ENCODE peak calls at places on chromosomes 16 and 17, in six cellular contexts. G is lower leg skin, Q is testis, T is stomach, L is heart left ventricle, B is tibial nerve. A is an unnamed sample.
A peak's percentile ranks its signal among the peaks of the same experiment; 100 is the strongest.

GRCh38 chr17:39754161-39754957 is 16.6 kb downstream of the GRB7 start:
- DNase-seq in G (peak; percentile 98), Q (peak; percentile 90), T (peak; percentile 96), L (peak; percentile 95), B (peak; percentile 76), A (peak; percentile 84)

GRCh38 chr16:65846210-65846602 is 520.3 kb upstream of the CDH5 start:
- DNase-seq in G (peak; percentile 46), Q (no peak), T (no peak), L (no peak), B (no peak), A (no peak)

GRCh38 chr17:43826206-43826605 is 6.7 kb downstream of the MPP3 start:
- DNase-seq in G (no peak), Q (no peak), T (no peak), L (no peak), B (no peak), A (no peak)

GRCh38 chr17:49845210-49845782 is 2.6 kb downstream of the TAC4 start:
- DNase-seq in G (no peak), Q (peak; percentile 50), T (no peak), L (peak; percentile 86), B (no peak), A (no peak)

GRCh38 chr16:72221216-72221995 is 49.5 kb upstream of the PMFBP1 start:
- DNase-seq in G (no peak), Q (no peak), T (no peak), L (no peak), B (no peak), A (no peak)

GRCh38 chr16:74748710-74749073 is 25.9 kb downstream of the FA2H start:
- DNase-seq in G (no peak), Q (no peak), T (no peak), L (no peak), B (no peak), A (no peak)

GRCh38 chr16:50598256-50598894 is 50.2 kb downstream of the NKD1 start:
- DNase-seq in G (no peak), Q (no peak), T (peak; percentile 61), L (peak; percentile 90), B (no peak), A (no peak)

GRCh38 chr16:473046-474043 is 47.9 kb downstream of the RAB11FIP3 start:
- DNase-seq in G (no peak), Q (no peak), T (no peak), L (no peak), B (no peak), A (no peak)

GRCh38 chr17:77281904-77282367 is 141.2 kb downstream of the SEC14L1 start:
- DNase-seq in G (no peak), Q (no peak), T (peak; percentile 65), L (no peak), B (no peak), A (no peak)

GRCh38 chr17:42296012-42296411 is 7.7 kb downstream of the STAT5A start:
- DNase-seq in G (no peak), Q (no peak), T (no peak), L (no peak), B (no peak), A (no peak)

GRCh38 chr16:11612110-11612981 is 25.6 kb upstream of the LITAF start:
- DNase-seq in G (no peak), Q (peak; percentile 23), T (peak; percentile 90), L (peak; percentile 46), B (no peak), A (no peak)

GRCh38 chr16:11916524-11917285 is 949 bp upstream of the GSPT1 start:
- DNase-seq in G (no peak), Q (no peak), T (peak; percentile 60), L (no peak), B (no peak), A (no peak)

GRCh38 chr17:7916799-7917198 is 710 bp upstream of the RNF227 start:
- DNase-seq in G (no peak), Q (no peak), T (no peak), L (no peak), B (no peak), A (peak; percentile 48)

GRCh38 chr16:25713785-25714570 is 22.2 kb downstream of the HS3ST4 start:
- DNase-seq in G (no peak), Q (no peak), T (no peak), L (no peak), B (no peak), A (no peak)

GRCh38 chr17:48483471-48484131 is 47.2 kb downstream of the HOXB1 start:
- DNase-seq in G (no peak), Q (no peak), T (no peak), L (peak; percentile 31), B (no peak), A (no peak)

GRCh38 chr17:50467114-50467854 is 1.4 kb downstream of the CHAD start:
- DNase-seq in G (no peak), Q (no peak), T (no peak), L (no peak), B (no peak), A (no peak)

GRCh38 chr17:28240688-28241340 is 78.2 kb upstream of the TMEM97 start:
- DNase-seq in G (no peak), Q (no peak), T (no peak), L (no peak), B (no peak), A (no peak)

GRCh38 chr17:2996208-2996855 is 67.1 kb downstream of the OR1D5 start:
- DNase-seq in G (no peak), Q (no peak), T (peak; percentile 67), L (no peak), B (peak; percentile 61), A (no peak)

GRCh38 chr16:75265911-75266701 is 14.7 kb upstream of the BCAR1 start:
- DNase-seq in G (peak; percentile 94), Q (peak; percentile 81), T (peak; percentile 89), L (peak; percentile 73), B (no peak), A (peak; percentile 84)

GRCh38 chr16:28609631-28610594 is at the start of gene SULT1A1:
- DNase-seq in G (peak; percentile 95), Q (peak; percentile 50), T (peak; percentile 92), L (peak; percentile 69), B (no peak), A (no peak)

GRCh38 chr16:27406729-27407128 is 4.8 kb downstream of the IL21R start:
- DNase-seq in G (no peak), Q (no peak), T (no peak), L (no peak), B (no peak), A (no peak)

GRCh38 chr16:27408012-27408601 is 6.1 kb downstream of the IL21R start:
- DNase-seq in G (no peak), Q (no peak), T (no peak), L (no peak), B (no peak), A (no peak)

GRCh38 chr16:27405546-27406451 is 3.8 kb downstream of the IL21R start:
- DNase-seq in G (peak; percentile 79), Q (no peak), T (no peak), L (no peak), B (no peak), A (no peak)

GRCh38 chr16:27407158-27407557 is 5.2 kb downstream of the IL21R start:
- DNase-seq in G (no peak), Q (no peak), T (no peak), L (no peak), B (no peak), A (no peak)

DNA sequence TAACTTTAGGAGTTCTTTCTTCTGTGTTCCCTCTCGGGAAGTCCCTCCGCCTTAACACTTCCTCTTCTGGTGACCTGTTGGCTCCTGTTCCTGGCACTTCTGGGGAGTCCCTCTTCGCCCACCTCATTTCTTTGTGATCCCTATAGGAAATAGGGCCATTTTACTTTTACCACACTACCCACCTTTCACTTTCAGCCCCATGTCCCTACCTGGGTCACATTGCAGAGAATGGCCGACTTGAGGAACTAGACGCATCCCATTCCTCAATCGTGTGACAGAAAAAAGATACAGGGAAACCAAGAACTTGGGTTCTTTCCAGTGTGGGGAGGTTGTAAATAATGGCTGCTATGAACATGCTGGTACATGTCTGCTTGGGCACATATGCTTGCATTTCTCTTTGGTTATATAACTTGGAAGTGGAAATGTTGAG is 6.6 kb downstream of the IL21R start:
- DNase-seq in G (no peak), Q (no peak), T (no peak), L (no peak), B (no peak), A (no peak)
- TF ChIP-seq CTCF in G (no peak), Q (no peak), T (no peak), L (no peak), B (no peak), A (no peak)

GRCh38 chr16:84841787-84842300 is 22.1 kb downstream of the CRISPLD2 start:
- DNase-seq in G (no peak), Q (no peak), T (peak; percentile 85), L (no peak), B (no peak), A (no peak)
- H3K4me3 ChIP-seq in G (no peak overlapping the region), Q (no peak overlapping the region), T (peak overlapping the region; percentile 32), L (no peak overlapping the region), B (no peak overlapping the region), A (no peak overlapping the region)

DNA sequence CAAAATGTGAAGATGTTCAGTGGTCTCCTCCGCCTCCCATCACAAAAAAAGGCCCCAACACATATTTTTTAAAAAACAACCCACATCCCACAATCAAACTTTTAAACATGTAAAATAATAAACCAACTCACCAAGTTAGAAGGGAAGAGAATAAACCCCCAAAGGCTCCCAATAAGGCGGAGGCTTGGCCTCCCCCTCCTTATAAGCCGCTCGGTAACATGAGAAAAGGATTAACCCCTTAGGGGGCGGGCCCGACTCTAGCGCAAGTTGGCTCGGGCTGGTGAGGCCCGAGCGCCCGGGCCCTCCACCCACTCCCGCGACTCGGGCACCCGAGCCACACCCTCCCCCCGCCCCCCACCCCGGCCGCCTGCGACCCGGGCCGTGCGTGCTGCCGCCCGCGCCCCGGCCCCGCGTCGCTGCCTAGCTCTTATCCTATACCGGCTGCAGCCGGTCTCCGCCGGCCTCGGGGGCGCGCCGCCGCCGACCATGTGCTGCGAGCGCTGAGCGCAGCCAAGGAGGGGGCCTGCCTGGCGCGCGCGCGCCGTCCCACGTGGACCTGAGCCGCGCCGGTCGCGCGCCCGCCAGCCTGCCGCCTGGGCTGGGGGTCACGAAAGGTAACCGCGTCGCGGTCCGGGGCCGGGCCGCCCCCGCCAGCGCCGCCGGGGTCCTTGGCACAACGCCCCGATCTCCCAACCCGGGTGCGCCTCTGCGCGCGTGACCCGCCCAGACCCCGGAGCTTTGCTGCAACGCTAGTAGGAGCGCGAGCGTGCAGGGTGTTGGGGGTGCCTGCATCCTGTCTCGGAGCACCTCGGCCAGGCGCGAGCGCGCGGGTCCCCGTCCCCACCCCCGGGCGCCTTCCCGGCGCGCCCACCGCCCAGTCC is at the start of the genes ARSG and SLC16A6:
- DNase-seq in G (peak; percentile 87), Q (peak; percentile 81), T (peak; percentile 64), L (peak; percentile 59), B (peak; percentile 23), A (no peak)
- TF ChIP-seq POLR2A in G (no peak), Q (no peak), T (no peak), L (no peak), B (no peak), A (no peak)

GRCh38 chr16:69844441-69844840 is 82.3 kb downstream of the WWP2 start:
- DNase-seq in G (no peak), Q (no peak), T (no peak), L (no peak), B (no peak), A (no peak)

GRCh38 chr16:69847643-69848042 is 85.5 kb downstream of the WWP2 start:
- DNase-seq in G (no peak), Q (no peak), T (no peak), L (no peak), B (no peak), A (no peak)

GRCh38 chr16:69848635-69849545 is 86.8 kb downstream of the WWP2 start:
- DNase-seq in G (peak; percentile 96), Q (peak; percentile 79), T (peak; percentile 78), L (peak; percentile 95), B (peak; percentile 58), A (peak; percentile 82)

GRCh38 chr16:69840975-69841374 is 78.8 kb downstream of the WWP2 start:
- DNase-seq in G (no peak), Q (no peak), T (peak; percentile 56), L (no peak), B (no peak), A (no peak)

GRCh38 chr16:69845181-69845580 is 83.0 kb downstream of the WWP2 start:
- DNase-seq in G (no peak), Q (no peak), T (no peak), L (no peak), B (no peak), A (no peak)
- TF ChIP-seq CTCF in G (no peak), Q (no peak), T (no peak), L (no peak), B (no peak), A (no peak)

A was measured in uterus.